ENCODE peak calls at places on chromosomes 4 and X, in six cellular contexts. F is nephron progenitor cell; V is kidney tubule cell; G is stimulated activated CD4-positive, alpha-beta T cell treated with anti-CD3 and anti-CD28 coated beads, Interleukin-15, amount 100 ng/mL, for 24 hours; Q is tibial artery; C is NCI-H146. U is an unnamed sample.

GRCh38 chr4:105145913-105146285 is 777 bp upstream of the TET2 start:
- DNase-seq in F (no peak), V (no peak), G (peak), Q (peak), C (no peak), U (no peak)

GRCh38 chrX:1554469-1555210 is 17.7 kb upstream of the P2RY8 start:
- DNase-seq in F (no peak), V (no peak), G (peak), Q (no peak), C (no peak), U (no peak)

GRCh38 chr4:80074059-80074458 is 1.0 kb upstream of the ANTXR2 start:
- DNase-seq in F (no peak), V (no peak), G (no peak), Q (no peak), C (no peak), U (no peak)

GRCh38 chr4:187370918-187371317 is 624.7 kb upstream of the ZFP42 start:
- DNase-seq in F (no peak), V (no peak), G (no peak), Q (no peak), C (no peak), U (no peak)

GRCh38 chr4:73675623-73676022 is 55.4 kb upstream of the RASSF6 start:
- DNase-seq in F (no peak), V (peak), G (no peak), Q (no peak), C (peak), U (no peak)

GRCh38 chr4:161329852-161330251 is 833.9 kb downstream of the FSTL5 start:
- DNase-seq in F (no peak), V (no peak), G (no peak), Q (no peak), C (no peak), U (no peak)

GRCh38 chr4:128574706-128575105 is 234.8 kb upstream of the JADE1 start:
- DNase-seq in F (peak), V (peak), G (peak), Q (peak), C (peak), U (no peak)

GRCh38 chrX:63855896-63856295 is 70.9 kb upstream of the ARHGEF9 start:
- DNase-seq in F (no peak), V (peak), G (no peak), Q (no peak), C (no peak), U (no peak)

GRCh38 chr4:11223261-11223660 is 205.4 kb downstream of the HS3ST1 start:
- DNase-seq in F (peak), V (no peak), G (no peak), Q (no peak), C (peak), U (no peak)

GRCh38 chr4:140423106-140423505 is 4.3 kb downstream of the CLGN start:
- DNase-seq in F (no peak), V (peak), G (no peak), Q (no peak), C (no peak), U (peak)

U was measured in epithelial cell of prostate.